ENCODE peak calls at places on chromosomes 3 and 15, in five cellular contexts. C is neural crest cell, M is astrocyte of the cerebellum, F is A549, W is RWPE1. H is an unnamed sample.

GRCh38 chr3:49570033-49570654 is 15.9 kb downstream of the BSN start:
- DNase-seq in C (no peak), F (no peak), W (no peak), M (no peak), H (no peak)

GRCh38 chr3:196563721-196564225 is 4.6 kb downstream of the WDR53 start:
- DNase-seq in M (peak; percentile 31), W (peak; percentile 87), F (peak; percentile 23), C (no peak), H (no peak)

GRCh38 chr3:10196389-10197052 is 31.8 kb downstream of the IRAK2 start:
- DNase-seq in M (no peak), C (no peak), F (no peak), W (no peak), H (no peak)

GRCh38 chr15:37246065-37246464 is 145.7 kb upstream of the MEIS2 start:
- DNase-seq in C (no peak), W (no peak), M (no peak), F (no peak), H (no peak)

GRCh38 chr3:50271314-50272072 is 2.5 kb downstream of the SEMA3B start:
- DNase-seq in C (no peak), M (no peak), F (no peak), W (no peak), H (peak; percentile 22)

GRCh38 chr3:28542351-28542750 is 193.7 kb upstream of the AZI2 start:
- DNase-seq in F (no peak), C (no peak), W (no peak), M (no peak), H (no peak)

GRCh38 chr3:115092220-115092791 is 54.8 kb downstream of the ZBTB20 start:
- DNase-seq in F (peak; percentile 74), C (peak; percentile 46), M (peak; percentile 57), W (peak; percentile 25), H (peak; percentile 29)

GRCh38 chr3:66555214-66555844 is 54.5 kb upstream of the LRIG1 start:
- DNase-seq in F (peak; percentile 10), M (no peak), C (no peak), W (no peak), H (no peak)

GRCh38 chr3:125349556-125350165 is 25.5 kb downstream of the ZNF148 start:
- DNase-seq in W (no peak), F (no peak), M (no peak), C (no peak), H (no peak)

GRCh38 chr3:132569153-132569552 is 27.9 kb upstream of the ACKR4 start:
- DNase-seq in C (no peak), M (no peak), W (no peak), F (no peak), H (no peak)

GRCh38 chr3:101381809-101382208 is 61.4 kb upstream of the IMPG2 start:
- DNase-seq in W (peak; percentile 14), C (no peak), F (peak; percentile 30), M (peak; percentile 26), H (no peak)

GRCh38 chr3:177195941-177196472 is 1.3 kb downstream of the TBL1XR1 start:
- DNase-seq in W (peak; percentile 33), M (no peak), C (no peak), F (no peak), H (no peak)

GRCh38 chr15:75693501-75694240 is 19.0 kb downstream of the CSPG4 start:
- DNase-seq in C (no peak), M (peak; percentile 49), F (no peak), W (no peak), H (peak; percentile 20)

GRCh38 chr15:45378149-45378912 is at the start of gene GATM:
- DNase-seq in F (peak; percentile 78), M (peak; percentile 65), W (peak; percentile 82), C (peak; percentile 64), H (peak; percentile 95)
- TF ChIP-seq CTCF in F (no peak), M (peak; percentile 62), W (peak; percentile 78), C (peak; percentile 58), H (no peak)

GRCh38 chr15:29207758-29208108 is 61.9 kb downstream of the NSMCE3 start:
- DNase-seq in F (no peak), C (no peak), W (no peak), M (no peak), H (no peak)

GRCh38 chr15:29207027-29207757 is 62.4 kb downstream of the NSMCE3 start:
- DNase-seq in W (no peak), M (no peak), F (no peak), C (no peak), H (no peak)

GRCh38 chr15:29204356-29204755 is 65.3 kb downstream of the NSMCE3 start:
- DNase-seq in W (no peak), F (no peak), C (no peak), M (no peak), H (no peak)

DNA sequence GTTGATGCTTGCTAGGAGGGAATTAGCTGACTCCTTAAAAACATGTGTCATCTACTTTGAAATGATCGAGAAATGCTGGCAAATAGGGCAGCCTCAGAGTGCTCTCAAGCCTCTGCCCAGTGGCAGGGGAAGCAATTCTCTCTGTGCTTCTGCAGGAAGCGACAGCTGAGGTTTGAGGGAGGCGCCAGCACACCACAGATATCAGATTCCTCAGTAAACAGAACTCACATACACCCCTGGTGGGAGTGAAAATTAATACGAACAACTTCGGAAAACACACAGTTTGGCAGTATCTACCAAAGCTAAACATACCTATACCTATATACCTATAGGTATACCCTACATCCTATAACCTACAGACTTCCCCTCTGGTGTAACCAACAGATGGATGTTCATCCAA is 61.3 kb downstream of the NSMCE3 start:
- DNase-seq in M (no peak), W (peak; percentile 21), C (no peak), F (peak; percentile 21), H (no peak)
- TF ChIP-seq CTCF in M (no peak), W (no peak), C (no peak), F (no peak), H (no peak)

DNA sequence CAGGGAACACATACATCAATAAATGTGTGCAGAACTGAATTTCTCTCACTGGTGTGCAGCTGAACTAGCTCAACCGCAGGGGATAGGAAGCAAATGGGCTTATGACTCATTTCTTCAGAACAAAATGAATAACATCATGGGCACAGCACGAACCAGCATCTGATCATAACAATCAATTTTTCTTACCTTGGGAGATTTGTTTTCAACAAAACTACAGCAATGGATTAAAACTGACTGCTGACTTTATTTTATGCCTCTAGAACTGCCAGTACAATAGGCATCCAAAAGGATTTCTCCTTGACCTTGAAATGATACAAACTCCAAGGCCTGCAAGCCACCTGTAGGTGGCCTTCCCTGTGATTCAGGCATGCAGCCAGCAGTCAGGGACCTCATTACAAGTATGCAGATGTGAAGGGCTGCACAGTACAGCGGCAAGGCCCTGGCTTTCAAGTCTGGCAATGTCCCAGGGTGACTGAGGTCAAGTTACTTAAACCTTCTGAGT is 26.1 kb downstream of the TAMM41 start:
- DNase-seq in C (no peak), M (peak; percentile 42), F (peak; percentile 5), W (no peak), H (peak; percentile 22)
- TF ChIP-seq CTCF in C (no peak), M (peak; percentile 14), F (no peak), W (no peak), H (no peak)

GRCh38 chr15:58775402-58775801 is 4.3 kb downstream of the MINDY2 start:
- DNase-seq in M (no peak), C (no peak), F (no peak), W (no peak), H (no peak)

GRCh38 chr15:58773024-58773423 is 1.9 kb downstream of the MINDY2 start:
- DNase-seq in F (no peak), W (no peak), M (no peak), C (no peak), H (no peak)

GRCh38 chr15:58771621-58772235 is 626 bp downstream of the MINDY2 start:
- DNase-seq in W (peak; percentile 52), F (peak; percentile 47), C (peak; percentile 24), M (no peak), H (peak; percentile 32)

GRCh38 chr15:58770519-58770856 is 614 bp upstream of the MINDY2 start:
- DNase-seq in M (peak; percentile 93), W (peak; percentile 41), F (no peak), C (no peak), H (peak; percentile 63)

GRCh38 chr15:58770857-58771620 is at the start of gene MINDY2:
- DNase-seq in C (peak; percentile 93), F (peak; percentile 99), W (peak; percentile 94), M (peak; percentile 96), H (peak; percentile 95)
- TF ChIP-seq CTCF in C (peak; percentile 50), F (peak; percentile 34), W (peak; percentile 32), M (peak; percentile 24), H (peak; percentile 29)

GRCh38 chr15:72532991-72533601 is 59.0 kb downstream of the ARIH1 start:
- DNase-seq in F (peak; percentile 26), M (no peak), W (no peak), C (no peak), H (no peak)
- TF ChIP-seq CTCF in F (peak; percentile 59), M (peak; percentile 38), W (peak; percentile 54), C (peak; percentile 44), H (peak; percentile 51)

GRCh38 chr3:155308831-155309230 is 15.3 kb upstream of the STRIT1 start:
- DNase-seq in W (no peak), F (no peak), M (no peak), C (no peak), H (no peak)
- TF ChIP-seq CTCF in W (no peak), F (no peak), M (no peak), C (no peak), H (no peak)

DNA sequence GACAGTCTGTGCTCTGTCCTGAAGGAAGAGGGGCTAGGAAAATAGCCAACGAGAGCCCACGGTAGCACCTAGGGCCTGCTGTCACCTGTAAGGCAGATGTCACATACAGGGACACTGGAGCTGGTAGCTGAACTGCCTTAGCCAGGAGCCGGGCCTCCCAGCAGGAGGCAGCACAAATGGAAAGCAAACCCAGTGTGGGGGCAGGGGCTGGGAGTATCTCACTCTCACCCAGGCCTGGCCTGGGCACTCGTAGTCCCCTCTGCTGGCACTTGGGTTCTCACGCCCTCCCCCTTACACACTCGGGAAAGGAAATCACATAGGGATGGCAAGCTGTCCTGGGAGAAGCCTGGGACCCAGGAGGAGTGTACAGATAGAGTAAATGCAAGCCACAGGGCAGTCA is 173.1 kb upstream of the CHRNA7 start:
- DNase-seq in W (no peak), F (no peak), M (no peak), C (no peak), H (no peak)
- TF ChIP-seq CTCF in W (no peak), F (no peak), M (no peak), C (no peak), H (no peak)

H was measured in GM20000.